ENCODE peak calls at places on chromosomes 4 and X, in five cellular contexts. I, Z, S, U and E are unnamed samples.

GRCh38 chrX:34716322-34716721 is 59.2 kb upstream of the TMEM47 start:
- DNase-seq in S (no peak), I (no peak), Z (no peak), U (no peak), E (no peak)

GRCh38 chr4:85268146-85268545 is 206.8 kb upstream of the ARHGAP24 start:
- DNase-seq in S (no peak), U (no peak), Z (no peak), I (no peak), E (no peak)

GRCh38 chr4:7160951-7161440 is 31.3 kb upstream of the SORCS2 start:
- DNase-seq in I (no peak), Z (no peak), U (no peak), S (no peak), E (no peak)

GRCh38 chr4:174669278-174669677 is 147.0 kb upstream of the HPGD start:
- DNase-seq in U (no peak), Z (peak), I (no peak), S (no peak), E (peak)

GRCh38 chr4:157052429-157053040 is 23.4 kb upstream of the GLRB start:
- DNase-seq in S (no peak), I (no peak), U (no peak), Z (peak), E (no peak)

GRCh38 chrX:155876704-155877103 is 4.4 kb upstream of the VAMP7 start:
- DNase-seq in S (no peak), I (no peak), U (no peak), Z (no peak), E (no peak)

GRCh38 chr4:24871176-24871575 is 41.7 kb downstream of the CCDC149 start:
- DNase-seq in Z (no peak), U (no peak), I (no peak), S (no peak), E (no peak)

GRCh38 chrX:13142891-13143290 is 98.5 kb upstream of the FAM9C start:
- DNase-seq in I (no peak), Z (no peak), S (no peak), U (no peak), E (no peak)

GRCh38 chrX:52934704-52935468 is 23.4 kb downstream of the FAM156A start:
- DNase-seq in I (peak), S (peak), U (peak), Z (peak), E (peak)